ENCODE peak calls at places on chromosome 16, in five cellular contexts. V, I, S, D and Q are unnamed samples.

GRCh38 chr16:57628008-57628781 is at the start of gene ADGRG1:
- DNase-seq in S (peak), V (peak), I (peak), D (peak), Q (peak)

GRCh38 chr16:31265329-31266245 is 5.8 kb downstream of the ITGAM start:
- DNase-seq in D (peak), V (no peak), S (peak), I (peak), Q (no peak)

GRCh38 chr16:2160915-2161551 is 5.5 kb downstream of the TRAF7 start:
- DNase-seq in S (peak), D (no peak), V (no peak), I (no peak), Q (no peak)

GRCh38 chr16:84810518-84811273 is 9.1 kb upstream of the CRISPLD2 start:
- DNase-seq in V (peak), S (peak), I (no peak), D (no peak), Q (no peak)

GRCh38 chr16:82990155-82990554 is 363.4 kb downstream of the CDH13 start:
- DNase-seq in V (peak), I (no peak), D (no peak), S (peak), Q (no peak)

GRCh38 chr16:75497558-75497957 is 2.3 kb upstream of the CHST6 start:
- DNase-seq in V (no peak), I (no peak), S (no peak), D (no peak), Q (no peak)

GRCh38 chr16:16928532-16929101 is 542.1 kb downstream of the XYLT1 start:
- DNase-seq in S (no peak), D (no peak), V (no peak), I (no peak), Q (no peak)

GRCh38 chr16:85286066-85286712 is 173.9 kb upstream of the CIBAR2 start:
- DNase-seq in V (no peak), D (no peak), I (no peak), S (peak), Q (no peak)

GRCh38 chr16:29899516-29900101 is at the start of gene SEZ6L2:
- DNase-seq in D (peak), S (peak), I (peak), V (peak), Q (peak)

GRCh38 chr16:30112197-30113030 is 923 bp downstream of the GDPD3 start:
- DNase-seq in D (peak), V (peak), S (peak), I (peak), Q (no peak)

GRCh38 chr16:47565454-47565853 is 104.3 kb downstream of the PHKB start:
- DNase-seq in S (peak), D (peak), I (no peak), V (peak), Q (no peak)

GRCh38 chr16:239948-240277 is 5.3 kb downstream of the FAM234A start:
- DNase-seq in V (peak), I (no peak), D (peak), S (peak), Q (no peak)

GRCh38 chr16:47732122-47732805 is 271.1 kb downstream of the PHKB start:
- DNase-seq in I (no peak), D (no peak), S (peak), V (peak), Q (no peak)

GRCh38 chr16:72203401-72203800 is 31.4 kb upstream of the PMFBP1 start:
- DNase-seq in S (peak), V (peak), D (no peak), I (no peak), Q (no peak)

GRCh38 chr16:57530104-57530522 is 6.3 kb downstream of the CCDC102A start:
- DNase-seq in D (no peak), S (peak), V (peak), I (no peak), Q (no peak)

GRCh38 chr16:24152826-24153225 is 103.3 kb upstream of the CACNG3 start:
- DNase-seq in I (no peak), S (no peak), D (peak), V (peak), Q (no peak)
- H3K4me2 ChIP-seq in I (no peak), S (no peak), D (no peak), V (no peak), Q (no peak)

DNA sequence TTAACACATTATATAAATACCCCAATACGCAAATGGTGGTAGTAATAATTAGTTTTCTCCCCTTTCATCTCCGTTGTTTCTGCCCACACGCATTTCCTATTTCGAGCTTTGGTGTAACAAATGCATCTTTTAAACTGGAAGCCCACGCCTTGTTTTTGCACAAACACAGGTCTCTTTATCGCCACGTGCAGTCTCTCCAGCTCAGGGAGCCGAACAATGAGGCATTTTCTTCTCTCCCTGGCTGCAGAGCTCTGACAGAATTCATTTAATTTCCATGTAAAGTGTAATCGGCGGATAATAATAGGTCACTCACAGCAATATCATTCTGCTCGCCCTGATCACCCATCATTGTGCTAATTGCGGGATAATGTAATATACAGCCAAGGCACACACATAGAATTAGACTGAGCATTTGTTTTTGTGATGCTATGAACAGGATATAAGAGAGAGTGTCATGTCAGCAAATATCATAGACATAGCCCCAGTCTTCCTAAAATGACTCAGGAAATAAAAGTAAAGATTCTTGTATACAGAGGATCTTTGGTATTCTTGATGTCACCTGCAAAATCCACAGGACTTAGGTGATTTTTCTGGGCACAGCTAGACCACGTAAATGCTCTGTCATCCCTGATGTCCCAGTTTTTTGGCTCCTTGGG is 452.6 kb upstream of the CDH11 start:
- DNase-seq in V (no peak), I (no peak), D (no peak), S (no peak), Q (no peak)
- H3K4me3 ChIP-seq in V (no peak), I (no peak), D (no peak), S (no peak), Q (no peak)

DNA sequence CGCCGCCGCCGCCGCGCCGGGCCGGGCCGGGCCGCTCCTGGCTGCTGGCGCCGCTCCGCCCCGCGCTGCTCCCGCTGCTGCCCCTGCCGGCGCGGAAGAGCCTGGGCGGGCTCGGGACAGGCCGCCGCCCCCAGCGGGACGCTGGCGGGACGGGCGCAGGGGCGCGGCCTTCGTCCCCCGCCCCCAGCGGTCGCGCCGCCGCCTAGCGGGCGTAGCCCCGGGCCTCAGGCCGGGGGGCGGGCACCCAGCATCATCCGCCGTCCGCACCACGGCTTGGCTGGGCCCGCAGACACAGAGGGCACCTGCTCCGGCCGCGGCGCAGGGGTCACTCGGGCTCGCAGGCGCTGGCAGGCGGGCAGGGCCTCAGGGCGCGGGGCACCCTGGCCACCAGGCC is at the start of gene AMFR:
- DNase-seq in I (peak), S (peak), D (peak), V (peak), Q (peak)
- H3K14ac ChIP-seq in I (no peak), S (peak), D (peak), V (peak), Q (peak)

GRCh38 chr16:28191364-28191985 is 20.3 kb downstream of the XPO6 start:
- DNase-seq in I (no peak), D (no peak), V (no peak), S (no peak), Q (no peak)
- H3K4me2 ChIP-seq in I (no peak), D (no peak), V (no peak), S (peak), Q (no peak)

GRCh38 chr16:4316732-4317461 is 1.0 kb downstream of the GLIS2 start:
- DNase-seq in S (no peak), I (peak), V (no peak), D (no peak), Q (no peak)

GRCh38 chr16:4315185-4316102 is at the start of gene GLIS2:
- DNase-seq in S (peak), V (peak), I (peak), D (peak), Q (peak)

GRCh38 chr16:4314532-4315184 is 1.2 kb upstream of the GLIS2 start:
- DNase-seq in D (peak), V (peak), S (peak), I (peak), Q (no peak)

GRCh38 chr16:4316103-4316731 is 350 bp downstream of the GLIS2 start:
- DNase-seq in D (no peak), I (no peak), V (peak), S (no peak), Q (no peak)

GRCh38 chr16:4313563-4314531 is 2.0 kb upstream of the GLIS2 start:
- DNase-seq in D (peak), S (no peak), I (peak), V (peak), Q (no peak)
- H3K4me3 ChIP-seq in D (no peak), S (no peak), I (peak), V (no peak), Q (peak)

DNA sequence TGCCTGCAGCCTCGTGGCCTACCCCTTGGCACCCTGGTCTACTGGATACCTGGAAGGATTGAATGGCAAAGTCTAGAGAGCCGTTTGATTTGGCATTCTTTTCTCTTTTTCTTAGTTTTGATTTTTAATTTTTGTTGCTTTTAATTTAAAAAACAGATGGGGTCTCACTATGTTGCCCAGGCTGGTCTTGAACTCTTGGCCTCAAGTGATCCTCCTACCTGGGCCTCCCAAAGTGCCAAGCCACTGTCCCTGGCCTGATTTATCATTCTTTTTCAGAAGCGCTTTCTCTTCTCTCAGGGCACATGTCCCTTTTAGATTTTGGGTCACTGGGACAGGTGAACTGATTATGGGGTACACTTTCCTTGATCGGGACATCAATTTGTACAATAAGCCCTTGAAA is 10.8 kb downstream of the ZC3H18 start:
- DNase-seq in D (no peak), I (no peak), V (no peak), S (no peak), Q (no peak)
- H3K14ac ChIP-seq in D (no peak), I (no peak), V (no peak), S (no peak), Q (no peak)

GRCh38 chr16:68233085-68233834 is 2.7 kb downstream of the ESRP2 start:
- DNase-seq in D (no peak), I (no peak), S (no peak), V (no peak), Q (no peak)

GRCh38 chr16:68233835-68234187 is 2.1 kb downstream of the ESRP2 start:
- DNase-seq in V (no peak), D (no peak), S (no peak), I (no peak), Q (no peak)

GRCh38 chr16:68235882-68236803 is at the start of gene ESRP2:
- DNase-seq in V (no peak), I (peak), S (no peak), D (peak), Q (no peak)

GRCh38 chr16:68235105-68235881 is 634 bp downstream of the ESRP2 start:
- DNase-seq in D (peak), S (no peak), V (no peak), I (peak), Q (no peak)

DNA sequence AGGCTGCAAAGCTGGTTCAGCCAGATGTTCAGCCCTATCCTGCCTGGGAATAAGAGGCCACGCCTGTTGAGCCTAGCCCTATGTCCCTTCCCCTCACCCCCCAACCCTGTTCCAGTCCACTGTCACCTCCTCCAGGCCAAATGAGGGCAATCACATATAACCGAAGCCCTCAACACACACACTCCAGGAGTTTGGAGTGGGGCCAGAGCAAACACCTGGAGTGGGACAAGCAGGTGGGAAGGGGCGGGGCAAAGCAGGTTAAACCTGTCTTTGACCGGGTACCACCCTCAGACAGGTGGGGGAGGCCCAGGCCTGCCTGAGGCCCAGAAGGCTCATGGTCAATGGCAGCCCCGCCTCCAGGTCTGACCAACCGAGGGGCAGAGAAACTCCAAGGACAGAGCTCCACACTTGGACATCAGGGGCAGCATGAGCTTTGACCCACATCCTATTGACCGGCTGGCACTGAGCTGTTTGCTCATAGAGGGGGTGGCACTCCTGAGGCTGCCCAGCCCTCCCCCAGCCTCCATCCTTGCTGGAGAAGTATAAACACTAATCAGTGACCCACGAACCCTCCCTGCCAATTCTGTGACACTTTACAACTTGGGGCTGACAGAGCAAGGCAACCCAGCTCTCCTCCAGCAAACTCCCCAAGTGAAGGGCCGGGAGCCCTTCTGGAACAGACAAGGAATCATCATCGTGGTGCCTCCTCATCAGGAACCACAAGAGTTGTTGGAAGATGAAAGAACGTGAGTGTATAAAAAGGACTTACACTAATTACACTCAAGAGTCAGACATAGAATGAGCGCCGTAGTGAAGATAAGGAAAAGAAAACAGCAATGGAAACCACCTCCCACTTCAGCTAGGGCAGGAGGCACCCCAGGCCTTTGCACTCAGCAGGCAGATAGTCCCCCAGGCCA is 1.5 kb downstream of the ESRP2 start:
- DNase-seq in I (peak), D (peak), V (no peak), S (no peak), Q (no peak)
- H3K4me2 ChIP-seq in I (peak), D (peak), V (no peak), S (no peak), Q (no peak)

DNA sequence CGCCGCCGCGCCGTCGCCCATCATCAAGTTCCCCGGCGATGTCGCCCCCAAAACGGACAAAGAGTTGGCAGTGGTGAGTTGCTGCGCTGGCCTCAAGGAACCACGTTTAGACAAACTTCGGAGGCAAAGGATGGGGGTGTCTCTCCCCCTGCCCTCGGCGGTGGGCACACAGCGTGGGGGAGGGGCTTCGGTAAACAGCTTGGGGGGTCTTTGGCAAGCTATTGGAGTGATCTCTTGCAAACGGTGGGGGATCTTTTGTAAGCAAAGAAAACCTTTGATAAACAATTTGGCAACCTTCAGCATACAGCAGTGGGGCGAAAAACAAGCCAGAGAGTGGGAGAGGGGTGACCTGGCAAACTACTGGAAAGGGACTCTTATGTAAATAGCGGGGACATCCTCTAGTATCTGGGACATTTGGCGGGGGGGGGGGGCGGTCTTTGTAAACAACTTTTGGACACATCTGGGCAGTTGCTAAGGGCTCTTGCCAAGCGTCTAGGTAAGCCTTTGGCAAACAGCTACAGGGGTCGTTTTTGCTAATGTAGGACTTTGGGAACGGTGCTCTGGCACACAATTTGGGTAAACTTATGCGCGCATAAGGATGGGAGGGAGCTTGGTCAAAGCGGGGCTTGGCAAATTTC is 681 bp downstream of the MMP2 start:
- DNase-seq in D (no peak), S (no peak), V (peak), I (no peak), Q (peak)
- H3K4me3 ChIP-seq in D (peak), S (peak), V (peak), I (peak), Q (peak)

GRCh38 chr16:88487920-88488842 is 35.1 kb downstream of the ZFPM1 start:
- DNase-seq in S (no peak), D (no peak), I (no peak), V (no peak), Q (no peak)
- H3K14ac ChIP-seq in S (no peak), D (no peak), I (no peak), V (no peak), Q (peak)

DNA sequence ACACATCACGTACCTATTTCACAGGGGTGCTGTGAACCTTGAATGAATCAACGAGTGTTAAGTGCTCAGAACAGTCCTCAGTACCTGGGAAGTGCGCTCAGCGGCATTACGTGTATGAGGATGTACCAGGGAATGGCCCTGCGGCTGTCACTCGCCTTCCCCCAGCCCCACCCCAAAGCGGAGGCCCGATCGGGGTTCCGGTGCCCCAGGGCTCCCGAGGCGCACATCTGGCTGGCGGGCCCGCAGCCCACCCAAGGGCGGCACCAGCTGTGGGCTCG is 17.6 kb downstream of the ZNF423 start:
- DNase-seq in S (no peak), D (no peak), V (no peak), I (no peak), Q (no peak)
- H3K4me2 ChIP-seq in S (no peak), D (peak), V (peak), I (peak), Q (peak)